ENCODE peak calls at places on chromosomes 1 and 21, in four cellular contexts. G, I, J and V are unnamed samples.

GRCh38 chr1:18898567-18898966 is 3.8 kb downstream of the ALDH4A1 start:
- DNase-seq in I (no peak), J (no peak), G (no peak), V (no peak)

GRCh38 chr1:115975569-115976061 is 698 bp upstream of the SLC22A15 start:
- DNase-seq in J (no peak), G (no peak), I (no peak), V (no peak)

GRCh38 chr21:29798840-29799239 is 141.0 kb downstream of the GRIK1 start:
- DNase-seq in I (no peak), G (no peak), J (no peak), V (no peak)

GRCh38 chr1:71002706-71003105 is 44.9 kb downstream of the PTGER3 start:
- DNase-seq in G (no peak), I (no peak), J (no peak), V (no peak)

GRCh38 chr1:101360506-101360905 is 123.7 kb downstream of the S1PR1 start:
- DNase-seq in G (no peak), J (no peak), I (no peak), V (peak)

GRCh38 chr1:198444792-198445191 is 95.7 kb downstream of the ATP6V1G3 start:
- DNase-seq in J (no peak), G (no peak), I (no peak), V (peak)

GRCh38 chr1:2834741-2835564 is 33.5 kb upstream of the TTC34 start:
- DNase-seq in J (no peak), I (no peak), G (no peak), V (no peak)

GRCh38 chr1:2385606-2386280 is 5.6 kb downstream of the MORN1 start:
- DNase-seq in J (no peak), G (no peak), I (no peak), V (no peak)

GRCh38 chr1:160607051-160608032 is 28.0 kb upstream of the CD84 start:
- DNase-seq in G (peak), I (peak), J (peak), V (peak)

GRCh38 chr1:84995484-84996334 is 1.2 kb downstream of the MCOLN2 start:
- DNase-seq in G (no peak), J (no peak), I (no peak), V (no peak)

GRCh38 chr1:7646981-7647901 is 123.9 kb upstream of the VAMP3 start:
- DNase-seq in J (peak), I (no peak), G (peak), V (peak)

GRCh38 chr21:25564349-25564948 is 42.8 kb downstream of the MRPL39 start:
- DNase-seq in I (no peak), G (no peak), J (no peak), V (no peak)

GRCh38 chr1:176557543-176558258 is 94.7 kb downstream of the PAPPA2 start:
- DNase-seq in I (no peak), G (no peak), J (no peak), V (no peak)

GRCh38 chr1:241356519-241357365 is at the start of gene RGS7:
- DNase-seq in I (peak), G (peak), J (no peak), V (peak)

GRCh38 chr1:39046811-39047210 is 20.7 kb downstream of the NDUFS5 start:
- DNase-seq in I (no peak), G (no peak), J (no peak), V (no peak)

GRCh38 chr1:228943436-228943835 is 208.2 kb downstream of the RHOU start:
- DNase-seq in G (no peak), I (no peak), J (no peak), V (no peak)

GRCh38 chr1:172265905-172266304 is 154.6 kb upstream of the C1orf105 start:
- DNase-seq in J (no peak), I (no peak), G (no peak), V (no peak)

GRCh38 chr1:34407140-34407539 is 230.4 kb downstream of the C1orf94 start:
- DNase-seq in J (no peak), G (peak), I (no peak), V (no peak)

GRCh38 chr1:234897754-234898454 is 230.7 kb downstream of the TOMM20 start:
- DNase-seq in I (no peak), J (no peak), G (no peak), V (no peak)

GRCh38 chr21:36004441-36004840 is 55.9 kb downstream of the SETD4 start:
- DNase-seq in I (no peak), G (no peak), J (peak), V (peak)

GRCh38 chr1:11769274-11769673 is 7.3 kb downstream of the C1orf167 start:
- DNase-seq in J (no peak), I (no peak), G (no peak), V (no peak)

GRCh38 chr1:220347654-220348175 is 75.5 kb upstream of the RAB3GAP2 start:
- DNase-seq in I (no peak), J (no peak), G (no peak), V (no peak)

GRCh38 chr1:183589836-183590224 is 429 bp downstream of the NCF2 start:
- DNase-seq in J (no peak), I (no peak), G (no peak), V (no peak)

GRCh38 chr1:104648269-104648691 is 898.6 kb downstream of the AMY1C start:
- DNase-seq in G (peak), I (peak), J (no peak), V (no peak)

GRCh38 chr1:195733826-195734225 is 874.4 kb downstream of the KCNT2 start:
- DNase-seq in I (peak), G (peak), J (peak), V (no peak)

GRCh38 chr1:44553127-44553758 is 121.0 kb downstream of the TMEM53 start:
- DNase-seq in G (peak), J (no peak), I (no peak), V (no peak)
- TF ChIP-seq MAZ in G (no peak), J (no peak), I (no peak), V (no peak)

GRCh38 chr1:40693425-40693824 is 1.9 kb downstream of the NFYC start:
- DNase-seq in J (no peak), I (no peak), G (no peak), V (no peak)

GRCh38 chr1:40699787-40700186 is 8.3 kb downstream of the NFYC start:
- DNase-seq in J (no peak), I (no peak), G (no peak), V (no peak)

GRCh38 chr1:40694353-40694874 is 2.9 kb downstream of the NFYC start:
- DNase-seq in J (no peak), G (no peak), I (no peak), V (no peak)

GRCh38 chr1:40697436-40697835 is 5.9 kb downstream of the NFYC start:
- DNase-seq in J (no peak), G (no peak), I (no peak), V (no peak)

GRCh38 chr1:40696294-40696693 is 4.8 kb downstream of the NFYC start:
- DNase-seq in G (no peak), I (no peak), J (no peak), V (no peak)
- H3K27ac ChIP-seq in G (no peak), I (no peak), J (peak), V (no peak)

GRCh38 chr1:44594353-44594752 is 79.9 kb downstream of the TMEM53 start:
- DNase-seq in G (no peak), J (no peak), I (no peak), V (no peak)

GRCh38 chr1:44594871-44595735 is 79.2 kb downstream of the TMEM53 start:
- DNase-seq in G (peak), I (peak), J (peak), V (peak)

GRCh38 chr1:44592208-44593145 is 81.8 kb downstream of the TMEM53 start:
- DNase-seq in J (no peak), G (no peak), I (no peak), V (no peak)

DNA sequence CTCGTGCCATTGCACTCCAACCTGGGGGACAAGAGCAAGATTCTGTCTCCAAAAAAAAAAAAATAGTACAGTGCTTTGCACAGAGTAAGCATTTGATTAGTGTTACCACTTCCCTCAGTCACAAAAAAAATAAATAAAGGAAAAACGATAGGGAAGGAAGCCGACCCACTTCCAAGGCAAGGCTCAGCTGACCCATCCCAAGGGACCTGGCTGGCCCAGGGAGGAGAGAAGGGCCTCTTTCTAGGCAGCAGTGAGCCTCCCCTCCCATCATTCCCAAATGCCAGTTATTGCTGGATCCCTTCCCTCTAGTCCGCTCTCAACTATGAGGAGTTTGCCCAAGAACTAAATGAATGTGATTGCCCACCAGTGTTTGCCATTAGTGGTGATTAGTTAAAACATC is 77.8 kb downstream of the TMEM53 start:
- DNase-seq in I (no peak), G (no peak), J (no peak), V (no peak)
- TF ChIP-seq RAD21 in I (no peak), G (no peak), J (no peak), V (no peak)

DNA sequence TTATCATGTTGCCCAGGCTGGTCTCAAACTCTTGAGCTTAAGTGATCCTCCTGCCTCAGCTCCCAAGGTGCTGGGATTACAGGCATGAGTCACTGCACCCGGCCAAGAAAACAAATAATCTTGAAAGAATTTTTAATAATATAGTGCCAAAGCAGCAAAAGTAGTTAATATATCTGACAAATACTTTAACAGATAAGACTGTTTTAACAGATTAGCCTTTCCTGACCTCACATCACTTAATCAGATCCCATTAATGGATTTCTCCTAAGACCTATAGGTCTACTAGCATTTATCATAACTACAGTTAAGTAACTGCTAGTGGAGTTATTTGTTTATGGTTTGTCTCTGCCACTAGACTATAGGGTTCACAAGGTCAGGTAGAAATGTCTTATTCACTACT is 61.1 kb upstream of the HP1BP3 start:
- DNase-seq in J (no peak), I (no peak), G (peak), V (peak)
- TF ChIP-seq MAZ in J (no peak), I (no peak), G (no peak), V (no peak)

GRCh38 chr1:25786887-25787286 is 13.1 kb upstream of the SELENON start:
- DNase-seq in G (no peak), I (no peak), J (no peak), V (peak)
- H3K27ac ChIP-seq in G (no peak), I (no peak), J (no peak), V (no peak)

DNA sequence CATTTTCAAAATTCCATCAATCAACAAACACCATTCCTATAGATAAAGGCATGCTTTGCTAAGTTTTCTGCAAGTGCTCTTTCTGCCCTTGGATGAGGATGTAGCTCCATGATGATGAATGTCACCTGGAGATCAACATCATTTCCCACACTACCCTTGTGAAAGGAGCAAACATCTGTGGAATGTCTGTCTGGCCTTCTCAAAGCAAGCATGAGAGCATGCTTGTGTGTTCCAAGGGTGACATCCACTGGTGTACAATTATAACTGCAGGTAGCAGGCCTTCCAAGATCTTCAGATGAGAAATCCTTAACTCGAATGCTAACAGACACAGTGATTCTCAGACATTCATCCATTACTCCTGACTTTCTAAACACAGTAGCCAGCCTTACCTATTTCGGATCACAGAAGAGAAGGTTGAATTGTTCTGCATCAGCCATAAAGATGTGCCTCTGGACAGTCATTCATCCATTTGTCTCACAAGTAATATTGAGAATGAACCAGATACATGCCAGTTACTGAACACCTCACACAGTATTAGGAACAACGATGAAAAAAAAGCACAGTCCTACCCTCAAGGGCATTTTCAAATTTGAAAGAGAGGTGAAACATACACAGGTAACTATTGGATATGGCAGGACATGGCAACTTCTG is 162.4 kb downstream of the TPR start:
- DNase-seq in G (peak), I (peak), J (peak), V (peak)
- TF ChIP-seq RAD21 in G (peak), I (peak), J (peak), V (peak)

GRCh38 chr1:67211589-67212563 is 45.6 kb downstream of the IL23R start:
- DNase-seq in I (peak), G (peak), J (no peak), V (peak)
- TF ChIP-seq MAZ in I (no peak), G (no peak), J (no peak), V (no peak)

DNA sequence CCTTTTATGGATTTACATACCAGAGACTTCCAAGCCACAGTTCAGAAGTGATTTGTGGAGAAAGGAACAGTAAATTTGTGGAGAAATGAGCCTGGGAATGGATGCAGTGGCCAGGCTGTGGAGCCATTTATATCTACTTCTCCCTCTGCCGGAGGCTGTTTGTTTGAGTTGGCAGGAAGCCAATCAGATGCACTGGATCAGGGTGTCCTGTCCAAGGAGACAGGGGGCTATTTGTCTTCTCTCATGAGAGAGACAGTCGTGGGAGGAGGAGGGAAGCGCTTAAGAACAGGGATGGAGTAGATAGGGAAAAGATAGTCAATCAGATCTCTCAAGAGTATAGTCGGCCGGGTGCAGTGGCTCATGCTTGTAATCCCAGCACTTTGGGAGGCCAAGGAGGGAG is 2.8 kb upstream of the HAPLN2 start:
- DNase-seq in I (peak), J (peak), G (peak), V (peak)
- H3K27ac ChIP-seq in I (no peak), J (peak), G (no peak), V (no peak)

GRCh38 chr21:21196848-21197247 is 198.6 kb downstream of the NCAM2 start:
- DNase-seq in I (no peak), G (no peak), J (no peak), V (no peak)

GRCh38 chr21:21199342-21200102 is 201.3 kb downstream of the NCAM2 start:
- DNase-seq in I (no peak), J (no peak), G (no peak), V (no peak)

GRCh38 chr21:21203822-21204339 is 205.7 kb downstream of the NCAM2 start:
- DNase-seq in G (no peak), J (no peak), I (no peak), V (no peak)

GRCh38 chr21:21200939-21201610 is 202.9 kb downstream of the NCAM2 start:
- DNase-seq in J (no peak), G (no peak), I (no peak), V (peak)

GRCh38 chr21:21200103-21200938 is 202.1 kb downstream of the NCAM2 start:
- DNase-seq in I (no peak), J (peak), G (peak), V (peak)
- TF ChIP-seq RAD21 in I (no peak), J (no peak), G (no peak), V (no peak)